ENCODE peak calls at places on chromosomes 7 and 10, in four cellular contexts. One of them, this sample, is unnamed.

GRCh38 chr10:31929986-31930675 is 1.5 kb upstream of the ARHGAP12 start:
- DNase-seq in GM12878: no peak
- DNase-seq in K562: no peak
- DNase-seq in H1: no peak
- DNase-seq in this sample: no peak

GRCh38 chr10:6678211-6678803 is 98.2 kb upstream of the PRKCQ start:
- DNase-seq in H1: no peak
- DNase-seq in K562: peak
- DNase-seq in GM12878: no peak
- DNase-seq in this sample: peak

GRCh38 chr10:58175990-58176910 is 91.4 kb downstream of the IPMK start:
- DNase-seq in H1: no peak
- DNase-seq in K562: peak
- DNase-seq in GM12878: no peak
- DNase-seq in this sample: no peak

GRCh38 chr7:120028636-120029035 is 244.3 kb upstream of the KCND2 start:
- DNase-seq in H1: no peak
- DNase-seq in GM12878: no peak
- DNase-seq in K562: no peak
- DNase-seq in this sample: no peak

GRCh38 chr10:11863353-11864105 is 40.4 kb downstream of the PROSER2 start:
- DNase-seq in H1: no peak
- DNase-seq in K562: no peak
- DNase-seq in GM12878: peak
- DNase-seq in this sample: no peak

GRCh38 chr10:118951218-118951617 is 78.3 kb upstream of the NANOS1 start:
- DNase-seq in GM12878: no peak
- DNase-seq in H1: no peak
- DNase-seq in K562: no peak
- DNase-seq in this sample: no peak

GRCh38 chr7:74097937-74098614 is 14.5 kb downstream of the LIMK1 start:
- DNase-seq in K562: peak
- DNase-seq in H1: no peak
- DNase-seq in GM12878: no peak
- DNase-seq in this sample: peak

GRCh38 chr7:77348371-77348813 is 67.8 kb downstream of the GSAP start:
- DNase-seq in GM12878: no peak
- DNase-seq in K562: no peak
- DNase-seq in H1: no peak
- DNase-seq in this sample: peak

GRCh38 chr10:35876248-35876647 is 234.2 kb upstream of the FZD8 start:
- DNase-seq in H1: no peak
- DNase-seq in GM12878: no peak
- DNase-seq in K562: no peak
- DNase-seq in this sample: no peak

GRCh38 chr7:117119192-117119924 is 166.1 kb downstream of the ST7 start:
- DNase-seq in GM12878: peak
- DNase-seq in K562: peak
- DNase-seq in H1: peak
- DNase-seq in this sample: peak

GRCh38 chr10:72044417-72045041 is 43.8 kb downstream of the SPOCK2 start:
- DNase-seq in K562: no peak
- DNase-seq in GM12878: no peak
- DNase-seq in H1: no peak
- DNase-seq in this sample: peak

GRCh38 chr10:118662228-118663035 is 67.0 kb upstream of the PRLHR start:
- DNase-seq in GM12878: no peak
- DNase-seq in K562: no peak
- DNase-seq in H1: no peak
- DNase-seq in this sample: no peak

GRCh38 chr7:157745721-157746709 is 409.2 kb downstream of the DNAJB6 start:
- DNase-seq in K562: no peak
- DNase-seq in H1: no peak
- DNase-seq in GM12878: no peak
- DNase-seq in this sample: no peak

GRCh38 chr10:5488272-5489161 is 10.9 kb downstream of the CALML5 start:
- DNase-seq in GM12878: no peak
- DNase-seq in K562: peak
- DNase-seq in H1: no peak
- DNase-seq in this sample: no peak

GRCh38 chr7:157615101-157615817 is 278.5 kb downstream of the DNAJB6 start:
- DNase-seq in H1: no peak
- DNase-seq in GM12878: no peak
- DNase-seq in K562: no peak
- DNase-seq in this sample: no peak

GRCh38 chr10:77641788-77642397 is 4.3 kb upstream of the KCNMA1 start:
- DNase-seq in K562: peak
- DNase-seq in H1: no peak
- DNase-seq in GM12878: no peak
- DNase-seq in this sample: peak

GRCh38 chr7:104553074-104553473 is 224.7 kb downstream of the LHFPL3 start:
- DNase-seq in H1: no peak
- DNase-seq in K562: no peak
- DNase-seq in GM12878: no peak
- DNase-seq in this sample: no peak

GRCh38 chr7:141654551-141654950 is 47.4 kb downstream of the DENND11 start:
- DNase-seq in H1: peak
- DNase-seq in GM12878: peak
- DNase-seq in K562: peak
- DNase-seq in this sample: peak

GRCh38 chr7:26990268-26990667 is 105.5 kb downstream of the HOXA1 start:
- DNase-seq in GM12878: no peak
- DNase-seq in K562: no peak
- DNase-seq in H1: no peak
- DNase-seq in this sample: no peak

GRCh38 chr7:155701972-155702544 is 57.6 kb downstream of the RBM33 start:
- DNase-seq in H1: no peak
- DNase-seq in K562: no peak
- DNase-seq in GM12878: no peak
- DNase-seq in this sample: no peak
- TF ChIP-seq CTCF in H1: no peak
- TF ChIP-seq CTCF in K562: peak
- TF ChIP-seq CTCF in GM12878: no peak
- TF ChIP-seq CTCF in this sample: peak

DNA sequence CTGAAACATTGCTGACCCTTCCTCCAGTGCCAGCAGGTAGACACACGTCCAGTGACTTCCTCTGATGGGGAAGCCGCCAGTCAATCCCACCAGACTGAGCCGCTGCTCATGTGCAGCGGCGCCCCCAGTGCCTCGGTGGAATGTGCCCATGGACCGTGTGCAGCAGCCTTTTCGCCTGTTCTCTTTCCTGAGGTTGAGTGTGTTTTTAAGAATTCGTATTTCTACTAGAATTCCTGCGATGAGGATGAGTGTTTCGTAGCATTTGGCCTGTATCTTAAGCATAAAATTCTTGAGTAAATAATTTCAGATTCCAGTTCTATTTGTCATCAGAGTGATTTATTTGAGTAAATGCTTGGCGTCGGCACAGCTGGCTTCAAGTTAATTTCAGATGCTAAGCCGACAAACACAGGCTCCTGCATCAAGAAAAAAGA is 35.4 kb downstream of the BNIP3 start:
- DNase-seq in GM12878: no peak
- DNase-seq in H1: no peak
- DNase-seq in K562: no peak
- DNase-seq in this sample: no peak
- TF ChIP-seq NRF1 in GM12878: no peak
- TF ChIP-seq NRF1 in H1: no peak
- TF ChIP-seq NRF1 in K562: no peak
- TF ChIP-seq NRF1 in this sample: no peak

DNA sequence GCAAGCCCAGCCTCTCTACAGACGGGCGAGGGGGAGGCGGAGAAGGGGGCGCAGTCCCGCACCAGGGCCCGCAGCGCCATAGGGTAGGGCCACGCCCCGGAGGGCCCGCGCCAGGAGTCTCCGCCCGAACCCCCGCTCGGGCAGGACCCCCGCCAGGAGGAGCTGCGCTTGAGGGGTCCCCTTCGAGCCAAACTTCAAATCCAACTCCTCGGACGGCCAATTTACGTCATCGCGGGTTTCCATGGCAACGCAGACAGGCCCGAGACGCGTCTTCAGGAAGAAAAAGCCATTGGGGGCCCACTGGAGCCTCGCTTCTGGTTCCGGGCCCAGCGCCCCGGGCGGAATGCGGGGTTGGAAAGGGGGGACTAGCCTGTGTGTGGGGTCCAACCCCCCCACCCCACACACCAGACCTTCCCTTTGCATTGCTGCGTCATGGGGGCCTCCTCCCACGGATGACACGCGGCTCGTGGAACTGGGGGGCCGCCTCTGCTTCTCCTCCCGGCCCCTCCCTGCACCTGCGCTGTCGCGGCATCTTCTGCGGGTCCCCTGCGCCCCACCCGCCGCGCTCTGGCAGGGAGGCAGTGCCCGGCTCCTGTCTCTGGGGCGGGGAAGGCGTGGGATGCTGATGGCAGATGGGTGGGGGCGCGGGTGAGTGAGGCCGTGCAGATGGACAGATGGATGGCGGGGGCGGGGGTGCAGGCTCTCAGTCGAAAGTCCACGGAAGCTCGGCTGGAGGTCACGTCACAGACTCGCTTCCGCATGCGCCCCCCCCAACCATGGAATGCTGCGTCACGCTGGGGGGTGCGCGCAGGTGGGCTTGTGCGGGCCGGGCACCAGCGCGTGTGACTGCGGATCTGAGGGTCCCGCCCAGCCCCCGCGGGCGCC is 1.2 kb downstream of the CALY start:
- DNase-seq in K562: peak
- DNase-seq in GM12878: no peak
- DNase-seq in H1: no peak
- DNase-seq in this sample: peak
- TF ChIP-seq TAF1 in K562: no peak
- TF ChIP-seq TAF1 in GM12878: no peak
- TF ChIP-seq TAF1 in H1: no peak
- TF ChIP-seq TAF1 in this sample: no peak

DNA sequence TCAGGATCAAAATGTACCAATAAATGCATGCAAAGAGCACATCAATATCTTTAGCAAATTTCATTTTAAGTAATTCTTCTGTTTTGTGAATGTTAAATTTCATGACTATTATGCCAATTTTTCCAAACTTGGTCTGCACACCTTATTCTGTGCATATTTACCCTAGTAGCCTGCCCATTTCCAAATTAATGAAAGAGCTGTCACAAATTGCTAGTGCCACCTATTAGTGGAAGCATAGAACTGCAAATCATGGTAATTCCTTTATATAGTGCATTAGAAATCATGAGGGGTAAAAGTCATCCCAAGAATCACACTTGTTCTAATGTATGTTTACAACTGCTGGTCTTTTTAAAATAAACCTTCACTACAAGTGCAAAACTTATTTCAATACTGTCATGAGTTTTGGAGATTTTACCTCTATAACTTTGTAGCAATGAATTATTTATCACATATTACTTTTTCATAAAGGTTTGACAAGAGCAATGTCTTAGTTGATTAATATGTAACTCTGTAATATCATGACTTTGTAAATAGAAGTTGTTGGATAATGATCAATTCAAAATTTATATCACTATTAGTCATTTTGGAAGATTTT is 5.7 kb downstream of the SEMA3A start:
- DNase-seq in H1: no peak
- DNase-seq in K562: no peak
- DNase-seq in GM12878: no peak
- DNase-seq in this sample: peak
- TF ChIP-seq CTCF in H1: no peak
- TF ChIP-seq CTCF in K562: no peak
- TF ChIP-seq CTCF in GM12878: peak
- TF ChIP-seq CTCF in this sample: peak

DNA sequence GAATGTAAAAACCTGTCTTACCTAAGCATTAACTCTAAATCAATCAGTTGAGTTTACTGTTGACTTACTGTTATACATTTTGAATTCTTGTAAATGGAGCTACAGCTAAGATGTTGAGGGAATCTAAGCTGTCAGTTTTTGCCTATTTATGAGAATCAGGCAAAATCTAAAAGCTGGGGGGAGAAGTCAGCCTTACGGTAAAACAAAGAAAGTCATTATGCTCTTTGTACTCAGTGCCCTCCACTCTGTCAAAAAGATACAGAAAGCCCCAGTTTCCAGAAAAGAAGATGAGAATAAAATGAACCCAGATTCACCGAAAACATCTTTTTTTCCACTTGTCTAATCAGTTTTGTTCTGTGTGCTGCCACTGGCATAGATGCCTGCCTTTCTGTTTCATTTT is 30.2 kb upstream of the KDM7A start:
- DNase-seq in H1: no peak
- DNase-seq in GM12878: no peak
- DNase-seq in K562: no peak
- DNase-seq in this sample: no peak
- TF ChIP-seq NRF1 in H1: no peak
- TF ChIP-seq NRF1 in GM12878: no peak
- TF ChIP-seq NRF1 in K562: no peak
- TF ChIP-seq NRF1 in this sample: no peak

GRCh38 chr10:88990528-88991160 is at the start of gene FAS:
- DNase-seq in K562: no peak
- DNase-seq in H1: no peak
- DNase-seq in GM12878: peak
- DNase-seq in this sample: peak

GRCh38 chr10:88989824-88990527 is 622 bp upstream of the FAS start:
- DNase-seq in K562: no peak
- DNase-seq in H1: no peak
- DNase-seq in GM12878: no peak
- DNase-seq in this sample: no peak

GRCh38 chr10:88991900-88992237 is 1.3 kb downstream of the FAS start:
- DNase-seq in GM12878: no peak
- DNase-seq in H1: no peak
- DNase-seq in K562: no peak
- DNase-seq in this sample: no peak

GRCh38 chr10:88992945-88993537 is 2.4 kb downstream of the FAS start:
- DNase-seq in H1: no peak
- DNase-seq in K562: no peak
- DNase-seq in GM12878: no peak
- DNase-seq in this sample: no peak

GRCh38 chr10:88991161-88991899 is 732 bp downstream of the FAS start:
- DNase-seq in GM12878: no peak
- DNase-seq in H1: no peak
- DNase-seq in K562: peak
- DNase-seq in this sample: peak
- TF ChIP-seq TAF1 in GM12878: peak
- TF ChIP-seq TAF1 in H1: peak
- TF ChIP-seq TAF1 in K562: no peak
- TF ChIP-seq TAF1 in this sample: peak

GRCh38 chr10:9097991-9098306 is 1043.5 kb downstream of the GATA3 start:
- DNase-seq in GM12878: no peak
- DNase-seq in H1: no peak
- DNase-seq in K562: no peak
- DNase-seq in this sample: no peak
- TF ChIP-seq CTCF in GM12878: no peak
- TF ChIP-seq CTCF in H1: no peak
- TF ChIP-seq CTCF in K562: no peak
- TF ChIP-seq CTCF in this sample: no peak

DNA sequence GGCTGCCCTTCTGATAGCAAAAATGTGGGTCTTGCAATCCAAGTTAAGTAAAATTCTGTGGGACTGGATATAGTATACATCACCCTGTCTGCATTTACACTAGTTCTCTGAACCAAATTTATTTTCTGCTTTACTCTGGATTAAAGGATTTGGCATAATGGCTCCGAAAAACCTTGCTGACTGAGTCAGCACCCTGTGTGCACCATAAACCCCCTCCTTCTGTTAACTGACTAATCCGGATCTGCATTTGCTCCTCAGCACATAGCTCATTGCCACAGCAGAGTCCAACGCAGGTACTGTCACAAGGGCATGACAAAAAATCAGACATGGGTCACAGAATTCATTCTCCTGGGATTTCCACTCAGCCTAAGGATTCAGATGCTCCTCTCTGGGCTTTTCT is 1.3 kb downstream of the OR2A5 start:
- DNase-seq in H1: no peak
- DNase-seq in GM12878: no peak
- DNase-seq in K562: no peak
- DNase-seq in this sample: no peak
- TF ChIP-seq NRF1 in H1: no peak
- TF ChIP-seq NRF1 in GM12878: no peak
- TF ChIP-seq NRF1 in K562: no peak
- TF ChIP-seq NRF1 in this sample: no peak

This sample was measured in SK-N-SH.